ENCODE peak calls at places on chromosomes 5 and 9, in six cellular contexts. One of them, this sample, is unnamed.

GRCh38 chr5:126523818-126524522 is 71.0 kb downstream of the ALDH7A1 start:
- DNase-seq in neuronal stem cell: no peak
- DNase-seq in CD8-positive, alpha-beta T cell: no peak
- DNase-seq in PC-3: no peak
- DNase-seq in Daoy: no peak
- DNase-seq in stimulated activated CD8-positive, alpha-beta memory T cell treated with anti-CD3 and anti-CD28 coated beads, Interleukin-7, amount 100 ng/mL, for 1 hour: no peak
- DNase-seq in this sample: no peak

GRCh38 chr5:168234133-168234532 is 57.3 kb upstream of the WWC1 start:
- DNase-seq in stimulated activated CD8-positive, alpha-beta memory T cell treated with anti-CD3 and anti-CD28 coated beads, Interleukin-7, amount 100 ng/mL, for 1 hour: no peak
- DNase-seq in Daoy: no peak
- DNase-seq in PC-3: no peak
- DNase-seq in neuronal stem cell: no peak
- DNase-seq in CD8-positive, alpha-beta T cell: no peak
- DNase-seq in this sample: no peak

GRCh38 chr9:17658237-17658636 is 79.4 kb downstream of the SH3GL2 start:
- DNase-seq in Daoy: no peak
- DNase-seq in stimulated activated CD8-positive, alpha-beta memory T cell treated with anti-CD3 and anti-CD28 coated beads, Interleukin-7, amount 100 ng/mL, for 1 hour: no peak
- DNase-seq in PC-3: no peak
- DNase-seq in CD8-positive, alpha-beta T cell: no peak
- DNase-seq in neuronal stem cell: no peak
- DNase-seq in this sample: no peak

GRCh38 chr9:97633859-97634485 is 351 bp downstream of the NCBP1 start:
- DNase-seq in Daoy: peak
- DNase-seq in stimulated activated CD8-positive, alpha-beta memory T cell treated with anti-CD3 and anti-CD28 coated beads, Interleukin-7, amount 100 ng/mL, for 1 hour: no peak
- DNase-seq in neuronal stem cell: no peak
- DNase-seq in CD8-positive, alpha-beta T cell: no peak
- DNase-seq in PC-3: peak
- DNase-seq in this sample: peak

GRCh38 chr9:70506159-70506558 is 91.7 kb upstream of the KLF9 start:
- DNase-seq in PC-3: no peak
- DNase-seq in neuronal stem cell: no peak
- DNase-seq in stimulated activated CD8-positive, alpha-beta memory T cell treated with anti-CD3 and anti-CD28 coated beads, Interleukin-7, amount 100 ng/mL, for 1 hour: no peak
- DNase-seq in CD8-positive, alpha-beta T cell: no peak
- DNase-seq in Daoy: no peak
- DNase-seq in this sample: no peak

GRCh38 chr5:28234356-28234968 is 1196.1 kb upstream of the CDH9 start:
- DNase-seq in CD8-positive, alpha-beta T cell: no peak
- DNase-seq in neuronal stem cell: no peak
- DNase-seq in stimulated activated CD8-positive, alpha-beta memory T cell treated with anti-CD3 and anti-CD28 coated beads, Interleukin-7, amount 100 ng/mL, for 1 hour: no peak
- DNase-seq in PC-3: peak
- DNase-seq in Daoy: no peak
- DNase-seq in this sample: no peak

GRCh38 chr5:111747336-111747735 is 9.7 kb downstream of the NREP start:
- DNase-seq in CD8-positive, alpha-beta T cell: no peak
- DNase-seq in stimulated activated CD8-positive, alpha-beta memory T cell treated with anti-CD3 and anti-CD28 coated beads, Interleukin-7, amount 100 ng/mL, for 1 hour: no peak
- DNase-seq in neuronal stem cell: no peak
- DNase-seq in PC-3: peak
- DNase-seq in Daoy: peak
- DNase-seq in this sample: no peak

GRCh38 chr5:78527054-78527884 is 121.3 kb downstream of the LHFPL2 start:
- DNase-seq in Daoy: peak
- DNase-seq in neuronal stem cell: no peak
- DNase-seq in stimulated activated CD8-positive, alpha-beta memory T cell treated with anti-CD3 and anti-CD28 coated beads, Interleukin-7, amount 100 ng/mL, for 1 hour: no peak
- DNase-seq in PC-3: peak
- DNase-seq in CD8-positive, alpha-beta T cell: no peak
- DNase-seq in this sample: no peak

GRCh38 chr5:160434022-160434531 is 12.4 kb downstream of the PTTG1 start:
- DNase-seq in neuronal stem cell: peak
- DNase-seq in CD8-positive, alpha-beta T cell: no peak
- DNase-seq in PC-3: no peak
- DNase-seq in Daoy: peak
- DNase-seq in stimulated activated CD8-positive, alpha-beta memory T cell treated with anti-CD3 and anti-CD28 coated beads, Interleukin-7, amount 100 ng/mL, for 1 hour: no peak
- DNase-seq in this sample: peak

GRCh38 chr9:136613824-136614371 is 48.8 kb upstream of the EGFL7 start:
- DNase-seq in neuronal stem cell: no peak
- DNase-seq in CD8-positive, alpha-beta T cell: no peak
- DNase-seq in Daoy: no peak
- DNase-seq in PC-3: no peak
- DNase-seq in stimulated activated CD8-positive, alpha-beta memory T cell treated with anti-CD3 and anti-CD28 coated beads, Interleukin-7, amount 100 ng/mL, for 1 hour: no peak
- DNase-seq in this sample: no peak

GRCh38 chr5:5159282-5160108 is 19.4 kb downstream of the ADAMTS16 start:
- DNase-seq in PC-3: no peak
- DNase-seq in CD8-positive, alpha-beta T cell: no peak
- DNase-seq in Daoy: no peak
- DNase-seq in neuronal stem cell: no peak
- DNase-seq in stimulated activated CD8-positive, alpha-beta memory T cell treated with anti-CD3 and anti-CD28 coated beads, Interleukin-7, amount 100 ng/mL, for 1 hour: no peak
- DNase-seq in this sample: no peak

GRCh38 chr5:93677344-93678021 is 63.9 kb downstream of the POU5F2 start:
- DNase-seq in PC-3: peak
- DNase-seq in stimulated activated CD8-positive, alpha-beta memory T cell treated with anti-CD3 and anti-CD28 coated beads, Interleukin-7, amount 100 ng/mL, for 1 hour: no peak
- DNase-seq in CD8-positive, alpha-beta T cell: no peak
- DNase-seq in neuronal stem cell: peak
- DNase-seq in Daoy: peak
- DNase-seq in this sample: no peak

GRCh38 chr5:157686841-157687554 is 15.7 kb downstream of the C5orf52 start:
- DNase-seq in PC-3: no peak
- DNase-seq in CD8-positive, alpha-beta T cell: no peak
- DNase-seq in stimulated activated CD8-positive, alpha-beta memory T cell treated with anti-CD3 and anti-CD28 coated beads, Interleukin-7, amount 100 ng/mL, for 1 hour: no peak
- DNase-seq in Daoy: no peak
- DNase-seq in neuronal stem cell: no peak
- DNase-seq in this sample: no peak

GRCh38 chr9:38029923-38030638 is 38.9 kb downstream of the SHB start:
- DNase-seq in PC-3: no peak
- DNase-seq in Daoy: no peak
- DNase-seq in neuronal stem cell: no peak
- DNase-seq in CD8-positive, alpha-beta T cell: no peak
- DNase-seq in stimulated activated CD8-positive, alpha-beta memory T cell treated with anti-CD3 and anti-CD28 coated beads, Interleukin-7, amount 100 ng/mL, for 1 hour: no peak
- DNase-seq in this sample: no peak